ENCODE peak calls at places on chromosomes 2 and 18, in ten cellular contexts. Z is mammary epithelial cell, B is astrocyte, F is MM.1S, X is OCI-LY7, L is neural progenitor cell, D is fibroblast of lung, J is PC-9, P is K562, M is A549. G is an unnamed sample.

GRCh38 chr18:26593365-26594320 is 45.3 kb upstream of the KCTD1 start:
- DNase-seq in P (no peak), D (no peak), B (no peak), L (no peak), X (no peak), F (no peak), Z (no peak), M (no peak), J (no peak), G (no peak)

GRCh38 chr2:234240917-234241316 is 190.4 kb downstream of the SPP2 start:
- DNase-seq in J (peak), X (no peak), P (no peak), F (no peak), B (peak), D (peak), L (no peak), Z (peak), M (no peak), G (peak)

GRCh38 chr2:10935953-10936942 is 24.5 kb downstream of the KCNF1 start:
- DNase-seq in Z (peak), L (no peak), B (peak), F (peak), J (peak), P (peak), X (no peak), M (peak), D (peak), G (no peak)

GRCh38 chr2:120218181-120218580 is 5.0 kb downstream of the TMEM185B start:
- DNase-seq in M (no peak), L (no peak), Z (no peak), F (no peak), J (no peak), P (no peak), X (no peak), D (no peak), B (no peak), G (no peak)

GRCh38 chr2:85933753-85934594 is 45.2 kb upstream of the ST3GAL5 start:
- DNase-seq in F (peak), J (peak), M (no peak), D (peak), X (no peak), Z (peak), P (peak), L (no peak), B (peak), G (no peak)

GRCh38 chr2:30691948-30692828 is 115.1 kb downstream of the CAPN13 start:
- DNase-seq in X (no peak), F (no peak), M (no peak), J (no peak), B (no peak), Z (no peak), D (no peak), P (peak), L (no peak), G (no peak)

GRCh38 chr2:56801770-56802169 is 618.0 kb downstream of the CCDC85A start:
- DNase-seq in B (no peak), F (no peak), M (no peak), Z (peak), P (no peak), D (peak), X (no peak), J (no peak), L (no peak), G (no peak)

GRCh38 chr2:33142874-33143273 is 196.1 kb downstream of the LTBP1 start:
- DNase-seq in F (no peak), D (no peak), J (no peak), B (no peak), Z (no peak), P (no peak), M (no peak), L (no peak), X (no peak), G (no peak)

GRCh38 chr18:56246912-56247311 is 391.5 kb downstream of the TXNL1 start:
- DNase-seq in X (no peak), M (no peak), P (no peak), Z (no peak), J (no peak), D (no peak), F (no peak), B (no peak), L (no peak), G (no peak)

GRCh38 chr2:205407984-205408383 is 274.3 kb upstream of the NRP2 start:
- DNase-seq in M (no peak), J (no peak), X (no peak), F (no peak), L (no peak), Z (no peak), D (peak), P (no peak), B (peak), G (no peak)

GRCh38 chr18:3869848-3870247 is 419.9 kb downstream of the TGIF1 start:
- DNase-seq in B (peak), X (peak), F (no peak), P (peak), L (peak), J (no peak), D (peak), M (peak), Z (peak), G (no peak)

DNA sequence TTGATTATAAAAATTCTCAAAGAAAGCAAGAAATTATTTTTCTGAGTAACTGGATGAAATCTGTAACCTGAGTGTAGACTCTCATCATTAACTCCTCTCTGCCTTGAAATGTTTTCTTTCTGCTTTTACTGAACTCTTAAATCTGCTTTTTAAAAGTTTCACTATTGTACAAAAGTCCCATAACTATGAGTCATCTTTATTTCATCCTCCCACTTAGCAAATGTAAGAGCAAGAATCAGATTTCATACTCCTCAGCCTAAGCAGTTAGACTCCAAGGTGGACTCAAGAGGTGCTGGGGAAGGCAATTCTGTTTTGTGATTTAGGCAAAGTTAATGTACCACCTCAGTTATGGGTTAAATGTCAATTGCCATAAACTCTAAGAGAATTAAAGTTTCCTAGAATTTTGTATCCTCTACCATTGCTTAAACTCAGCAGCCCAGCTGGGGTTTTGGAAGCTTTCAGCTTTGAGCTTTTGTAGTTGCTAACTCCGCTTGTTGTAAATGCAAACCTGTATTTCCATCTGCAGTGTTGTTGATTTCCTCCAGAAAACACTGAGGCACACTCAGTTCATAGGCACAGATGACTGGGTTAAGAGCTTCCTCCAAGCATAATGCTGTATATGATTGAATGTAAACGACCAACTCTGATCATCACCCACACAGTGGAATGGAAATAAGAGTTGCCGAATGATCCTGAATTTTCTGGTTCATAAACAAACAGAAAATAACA is 268.8 kb downstream of the ARHGAP15 start:
- DNase-seq in J (no peak), D (peak), B (peak), Z (peak), M (no peak), L (no peak), X (no peak), P (no peak), F (no peak), G (no peak)
- H3K4me2 ChIP-seq in J (peak), D (peak), B (peak), Z (peak), M (no peak), L (no peak), X (no peak), P (no peak), F (no peak), G (peak)

GRCh38 chr18:36295880-36296301 is 1.6 kb upstream of the FHOD3 start:
- DNase-seq in P (no peak), X (no peak), D (no peak), B (no peak), L (no peak), Z (no peak), J (no peak), F (no peak), M (no peak), G (no peak)

GRCh38 chr18:36298113-36298701 is 694 bp downstream of the FHOD3 start:
- DNase-seq in J (no peak), X (no peak), Z (no peak), B (no peak), P (no peak), L (peak), F (no peak), D (no peak), M (no peak), G (no peak)

GRCh38 chr18:36297419-36298112 is at the start of gene FHOD3:
- DNase-seq in F (peak), M (peak), J (peak), L (peak), B (peak), Z (peak), D (peak), X (no peak), P (peak), G (no peak)

GRCh38 chr18:36295214-36295613 is 2.3 kb upstream of the FHOD3 start:
- DNase-seq in J (no peak), F (no peak), L (no peak), D (no peak), M (no peak), B (no peak), Z (no peak), P (no peak), X (no peak), G (no peak)

DNA sequence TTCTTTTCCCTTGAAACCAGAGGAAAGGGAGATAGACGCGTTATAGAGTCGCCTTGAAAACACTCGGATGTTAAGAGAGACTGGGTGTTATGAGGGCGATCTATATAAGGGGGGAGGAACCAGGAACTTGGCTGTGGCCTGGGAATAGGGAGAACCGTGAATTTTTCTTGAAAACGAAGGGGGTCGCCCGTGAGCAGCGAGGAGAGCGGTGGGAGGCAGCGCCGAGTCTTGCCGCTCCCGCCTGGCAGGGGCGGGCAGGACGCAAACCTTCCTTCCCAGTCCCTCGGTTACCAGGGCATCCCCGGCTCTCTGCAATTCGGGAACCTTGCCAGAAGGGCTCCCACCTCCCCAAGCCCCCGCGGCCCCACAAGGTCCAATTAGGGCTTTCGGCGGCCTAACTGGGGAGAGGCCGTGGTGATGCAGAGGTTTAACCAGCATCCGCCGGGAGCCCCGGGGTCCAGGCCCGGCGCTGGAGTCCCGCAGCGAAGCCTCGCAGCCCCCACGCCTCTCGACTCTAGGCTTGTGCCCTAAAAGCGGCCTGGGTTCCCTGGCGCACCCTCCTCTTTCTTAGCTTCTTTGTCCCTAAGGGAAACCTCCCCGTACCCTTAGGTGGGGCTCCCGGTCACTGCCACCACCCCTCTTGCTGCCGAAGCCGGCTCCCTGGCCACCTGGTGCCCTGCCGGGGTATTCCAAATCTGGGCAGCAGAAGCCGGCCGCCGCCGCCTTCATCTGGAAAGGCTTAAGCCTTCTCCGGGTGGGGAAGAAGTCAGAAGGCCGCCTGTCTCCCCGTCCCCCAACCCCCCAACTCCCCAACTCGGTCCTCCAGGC is 708 bp upstream of the FHOD3 start:
- DNase-seq in Z (peak), P (peak), L (peak), J (peak), D (peak), X (no peak), M (peak), F (peak), B (peak), G (peak)
- TF ChIP-seq CTCF in Z (no peak), P (peak), L (peak), J (peak), D (peak), X (no peak), M (peak), F (peak), B (peak), G (peak)

GRCh38 chr2:49903471-49903870 is 749.2 kb upstream of the FSHR start:
- DNase-seq in B (no peak), F (no peak), M (no peak), Z (no peak), D (no peak), J (no peak), L (no peak), X (no peak), P (no peak), G (no peak)
- H3K4me2 ChIP-seq in B (no peak), F (no peak), M (no peak), Z (no peak), D (no peak), J (no peak), L (no peak), X (no peak), P (no peak), G (no peak)

GRCh38 chr2:224359569-224359968 is 42.3 kb downstream of the FAM124B start:
- DNase-seq in B (no peak), X (peak), P (peak), L (peak), M (no peak), Z (no peak), D (no peak), F (peak), J (no peak), G (no peak)
- TF ChIP-seq CTCF in B (peak), X (peak), P (peak), L (peak), M (peak), Z (peak), D (no peak), F (peak), J (peak), G (peak)